ENCODE peak calls at places on chromosomes 3 and 15, in seven cellular contexts. O is esophagus muscularis mucosa; Q is heart right ventricle; D is sigmoid colon; F is heart left ventricle; S is fibroblast of pulmonary artery; I is CD8-positive, alpha-beta T cell. U is an unnamed sample.

GRCh38 chr15:75346796-75347221 is at the start of gene NEIL1:
- DNase-seq in D (no peak), O (no peak), F (no peak), Q (no peak), I (no peak), S (no peak), U (no peak)

GRCh38 chr3:4950351-4950784 is 28.9 kb upstream of the BHLHE40 start:
- DNase-seq in D (no peak), F (no peak), Q (no peak), S (peak; percentile 68), O (no peak), I (no peak), U (no peak)

GRCh38 chr15:48239334-48239733 is 33.2 kb downstream of the SLC12A1 start:
- DNase-seq in S (no peak), F (no peak), Q (no peak), O (no peak), D (no peak), I (no peak), U (no peak)

GRCh38 chr3:190811775-190812480 is 50.6 kb downstream of the GMNC start:
- DNase-seq in O (no peak), Q (peak; percentile 23), I (no peak), F (no peak), D (no peak), S (peak; percentile 78), U (no peak)

GRCh38 chr3:170992854-170993253 is 33.7 kb downstream of the SLC2A2 start:
- DNase-seq in I (no peak), F (no peak), D (no peak), S (no peak), O (no peak), Q (no peak), U (no peak)

GRCh38 chr3:64078966-64079365 is 55.7 kb upstream of the PSMD6 start:
- DNase-seq in S (no peak), I (no peak), O (no peak), F (no peak), D (no peak), Q (no peak), U (no peak)

GRCh38 chr3:24496529-24497482 is 2.2 kb upstream of the THRB start:
- DNase-seq in O (no peak), I (no peak), S (peak; percentile 69), Q (peak; percentile 81), D (peak; percentile 91), F (peak; percentile 83), U (peak; percentile 58)

GRCh38 chr15:89125038-89125826 is 37.0 kb downstream of the ABHD2 start:
- DNase-seq in O (no peak), Q (no peak), S (no peak), I (no peak), F (no peak), D (no peak), U (no peak)

GRCh38 chr15:38563723-38564519 is 693 bp downstream of the RASGRP1 start:
- DNase-seq in O (peak; percentile 91), F (peak; percentile 67), D (no peak), S (peak; percentile 46), Q (peak; percentile 40), I (peak; percentile 94), U (peak; percentile 81)

GRCh38 chr15:67641453-67641852 is 99.0 kb downstream of the MAP2K5 start:
- DNase-seq in D (no peak), S (no peak), I (no peak), Q (no peak), F (no peak), O (no peak), U (no peak)

GRCh38 chr3:154885016-154885415 is 195.1 kb upstream of the MME start:
- DNase-seq in O (no peak), S (peak; percentile 39), Q (no peak), I (no peak), F (no peak), D (no peak), U (no peak)

GRCh38 chr3:107222927-107223326 is 154.3 kb upstream of the CCDC54 start:
- DNase-seq in S (peak; percentile 87), I (no peak), D (no peak), F (no peak), O (no peak), Q (no peak), U (no peak)

GRCh38 chr3:8784676-8785435 is 15.4 kb upstream of the OXTR start:
- DNase-seq in O (no peak), S (no peak), Q (no peak), F (no peak), I (no peak), D (no peak), U (no peak)

GRCh38 chr3:150922611-150923010 is 17.4 kb upstream of the MINDY4B start:
- DNase-seq in S (peak; percentile 6), I (no peak), F (no peak), Q (no peak), D (no peak), O (no peak), U (no peak)

GRCh38 chr15:93617443-93617842 is 528.4 kb upstream of the RGMA start:
- DNase-seq in I (no peak), S (no peak), F (peak; percentile 18), Q (no peak), O (peak; percentile 55), D (no peak), U (no peak)

GRCh38 chr3:8822141-8822540 is 52.7 kb upstream of the OXTR start:
- DNase-seq in S (peak; percentile 81), D (no peak), I (no peak), O (no peak), Q (no peak), F (no peak), U (no peak)

GRCh38 chr3:76585794-76586392 is 454.0 kb upstream of the ROBO2 start:
- DNase-seq in Q (no peak), S (peak; percentile 10), I (no peak), D (no peak), O (no peak), F (no peak), U (no peak)

GRCh38 chr3:122010506-122010905 is 11.5 kb downstream of the ILDR1 start:
- DNase-seq in I (no peak), Q (no peak), S (no peak), O (no peak), D (no peak), F (no peak), U (no peak)

GRCh38 chr3:191300422-191300821 is 28.8 kb upstream of the CCDC50 start:
- DNase-seq in F (no peak), O (no peak), Q (no peak), D (no peak), S (no peak), I (no peak), U (no peak)

GRCh38 chr3:70855139-70855538 is 542.7 kb upstream of the MDFIC2 start:
- DNase-seq in I (no peak), S (no peak), F (no peak), O (no peak), Q (no peak), D (no peak), U (no peak)

GRCh38 chr3:30319713-30320112 is 286.7 kb upstream of the TGFBR2 start:
- DNase-seq in O (no peak), D (no peak), S (peak; percentile 66), I (peak; percentile 55), Q (peak; percentile 14), F (peak; percentile 27), U (no peak)

GRCh38 chr3:184659797-184660301 is 52.0 kb downstream of the MAGEF1 start:
- DNase-seq in F (no peak), S (no peak), Q (no peak), I (no peak), D (no peak), O (no peak), U (no peak)

GRCh38 chr3:17081520-17081919 is 196.8 kb downstream of the PLCL2 start:
- DNase-seq in F (peak; percentile 44), I (no peak), S (no peak), Q (no peak), D (no peak), O (no peak), U (no peak)

GRCh38 chr3:61669676-61670299 is 108.4 kb downstream of the PTPRG start:
- DNase-seq in S (no peak), Q (peak; percentile 56), D (no peak), O (no peak), F (peak; percentile 63), I (no peak), U (peak; percentile 20)
- H3K4me3 ChIP-seq in S (no peak overlapping the region), Q (no peak overlapping the region), D (no peak overlapping the region), O (no peak overlapping the region), F (no peak overlapping the region), I (no peak overlapping the region), U (no peak overlapping the region)

GRCh38 chr15:82950746-82951370 is 1.7 kb downstream of the HOMER2 start:
- DNase-seq in Q (no peak), D (no peak), S (no peak), O (no peak), I (no peak), F (no peak), U (no peak)
- H3K4me3 ChIP-seq in Q (no peak overlapping the region), D (no peak overlapping the region), S (no peak overlapping the region), O (no peak overlapping the region), I (no peak overlapping the region), F (peak overlapping the region; percentile 81), U (no peak overlapping the region)

GRCh38 chr15:32957219-32957618 is 237.3 kb downstream of the FMN1 start:
- DNase-seq in O (no peak), I (no peak), Q (no peak), F (no peak), D (no peak), S (no peak), U (no peak)
- H3K4me3 ChIP-seq in O (no peak overlapping the region), I (no peak overlapping the region), Q (no peak overlapping the region), F (no peak overlapping the region), D (no peak overlapping the region), S (no peak overlapping the region), U (no peak overlapping the region)

GRCh38 chr3:156483426-156483825 is 71.5 kb downstream of the SSR3 start:
- DNase-seq in Q (no peak), F (no peak), O (no peak), I (no peak), D (no peak), S (peak; percentile 71), U (no peak)

GRCh38 chr3:156483002-156483401 is 71.9 kb downstream of the SSR3 start:
- DNase-seq in D (no peak), I (no peak), S (no peak), Q (no peak), O (no peak), F (no peak), U (no peak)

GRCh38 chr3:156488771-156489170 is 66.1 kb downstream of the SSR3 start:
- DNase-seq in O (no peak), S (peak; percentile 31), I (no peak), F (no peak), Q (no peak), D (no peak), U (no peak)

GRCh38 chr3:156480949-156481348 is 74.0 kb downstream of the SSR3 start:
- DNase-seq in S (no peak), D (no peak), I (no peak), Q (no peak), F (no peak), O (no peak), U (no peak)

GRCh38 chr3:156483961-156484787 is 70.7 kb downstream of the SSR3 start:
- DNase-seq in S (peak; percentile 75), F (no peak), I (peak; percentile 66), Q (no peak), O (no peak), D (peak; percentile 66), U (peak; percentile 77)
- H3K4me3 ChIP-seq in S (peak overlapping the region; percentile 24), F (no peak overlapping the region), I (peak overlapping the region; percentile 21), Q (no peak overlapping the region), O (no peak overlapping the region), D (no peak overlapping the region), U (no peak overlapping the region)

GRCh38 chr3:129793947-129794318 is 99.6 kb downstream of the TMCC1 start:
- DNase-seq in F (no peak), S (no peak), Q (peak; percentile 11), O (no peak), I (no peak), D (no peak), U (no peak)
- H3K4me3 ChIP-seq in F (peak overlapping the region; percentile 41), S (peak overlapping the region; percentile 42), Q (no peak overlapping the region), O (peak overlapping the region; percentile 24), I (no peak overlapping the region), D (no peak overlapping the region), U (no peak overlapping the region)

GRCh38 chr3:56974242-56974945 is 86.1 kb upstream of the SPATA12 start:
- DNase-seq in S (no peak), O (no peak), F (no peak), I (no peak), D (no peak), Q (no peak), U (no peak)
- H3K4me3 ChIP-seq in S (no peak overlapping the region), O (no peak overlapping the region), F (no peak overlapping the region), I (no peak overlapping the region), D (no peak overlapping the region), Q (no peak overlapping the region), U (no peak overlapping the region)